ENCODE peak calls at places on chromosome 3, in six cellular contexts. G is colonic mucosa, P is mammary epithelial cell, I is GM23338, K is HL-60, H is neuronal stem cell. V is an unnamed sample.

GRCh38 chr3:168024537-168024941 is 71.2 kb downstream of the GOLIM4 start:
- DNase-seq in G (no peak), H (no peak), P (peak), K (peak), I (no peak), V (no peak)

GRCh38 chr3:112908252-112908651 is 61.6 kb upstream of the CD200R1L start:
- DNase-seq in I (no peak), K (no peak), G (no peak), H (no peak), P (no peak), V (no peak)

GRCh38 chr3:9945358-9945757 is 6.8 kb downstream of the PRRT3 start:
- DNase-seq in K (no peak), H (no peak), G (no peak), P (no peak), I (no peak), V (no peak)

GRCh38 chr3:45890405-45890804 is 4.1 kb downstream of the CCR9 start:
- DNase-seq in G (peak), K (no peak), I (no peak), P (no peak), H (no peak), V (no peak)

GRCh38 chr3:72571052-72571451 is 277.2 kb downstream of the SHQ1 start:
- DNase-seq in G (no peak), I (no peak), P (no peak), K (no peak), H (no peak), V (no peak)

GRCh38 chr3:9395570-9396300 is 1.7 kb upstream of the SETD5 start:
- DNase-seq in P (peak), G (no peak), K (no peak), I (no peak), H (no peak), V (no peak)

GRCh38 chr3:81799403-81799802 is 38.0 kb upstream of the GBE1 start:
- DNase-seq in P (no peak), I (peak), K (no peak), G (no peak), H (no peak), V (no peak)

GRCh38 chr3:159637895-159638542 is 350.6 kb upstream of the IL12A start:
- DNase-seq in G (no peak), K (no peak), I (no peak), H (no peak), P (no peak), V (no peak)

GRCh38 chr3:46922871-46923558 is 45.5 kb downstream of the PTH1R start:
- DNase-seq in H (no peak), K (no peak), P (no peak), G (no peak), I (no peak), V (no peak)

GRCh38 chr3:25084016-25084415 is 344.0 kb upstream of the RARB start:
- DNase-seq in H (no peak), G (no peak), K (no peak), P (no peak), I (no peak), V (no peak)

GRCh38 chr3:14369675-14370669 is 32.4 kb upstream of the SLC6A6 start:
- DNase-seq in K (no peak), P (peak), I (peak), H (no peak), G (peak), V (no peak)

GRCh38 chr3:14372587-14372986 is 29.8 kb upstream of the SLC6A6 start:
- DNase-seq in P (no peak), H (no peak), K (no peak), G (no peak), I (no peak), V (no peak)

GRCh38 chr3:14373753-14374376 is 28.5 kb upstream of the SLC6A6 start:
- DNase-seq in I (no peak), K (no peak), H (no peak), P (no peak), G (no peak), V (no peak)

GRCh38 chr3:14370719-14371572 is 31.5 kb upstream of the SLC6A6 start:
- DNase-seq in H (no peak), K (no peak), P (peak), G (no peak), I (no peak), V (no peak)

GRCh38 chr3:14371573-14372474 is 30.6 kb upstream of the SLC6A6 start:
- DNase-seq in H (no peak), I (no peak), P (peak), G (peak), K (peak), V (no peak)
- H3K27ac ChIP-seq in H (no peak), I (no peak), P (no peak), G (no peak), K (peak), V (no peak)

DNA sequence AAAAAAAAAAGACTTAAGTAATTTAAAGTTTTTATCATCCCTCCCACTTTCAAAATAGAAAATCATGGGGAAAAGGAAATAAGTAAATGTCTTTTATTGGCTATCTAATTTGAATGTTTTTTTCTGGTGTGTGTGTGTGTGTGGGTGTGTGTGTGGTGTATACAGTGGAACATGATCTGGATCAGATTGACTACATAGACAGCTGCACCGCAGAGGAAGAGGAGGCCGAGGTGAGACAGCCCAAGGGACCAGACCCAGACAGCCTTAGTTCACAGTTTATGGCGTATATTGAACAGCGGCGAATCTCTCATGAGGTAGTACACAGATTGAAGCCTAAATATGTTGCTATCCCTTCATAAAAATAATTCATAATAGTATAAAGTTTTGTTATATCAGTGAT is 44.5 kb downstream of the LRCH3 start:
- DNase-seq in I (no peak), P (no peak), G (no peak), K (no peak), H (no peak), V (no peak)
- H3K27ac ChIP-seq in I (no peak), P (no peak), G (no peak), K (no peak), H (no peak), V (no peak)

GRCh38 chr3:185332026-185332735 is 30.8 kb upstream of the MAP3K13 start:
- DNase-seq in H (no peak), G (no peak), P (peak), I (no peak), K (peak), V (no peak)
- H3K27ac ChIP-seq in H (no peak), G (peak), P (peak), I (no peak), K (peak), V (no peak)

GRCh38 chr3:149816326-149816725 is 3.3 kb downstream of the RNF13 start:
- DNase-seq in K (no peak), P (no peak), H (no peak), G (no peak), I (no peak), V (no peak)
- H3K27ac ChIP-seq in K (peak), P (peak), H (no peak), G (peak), I (no peak), V (peak)

GRCh38 chr3:43905157-43905556 is 214.4 kb downstream of the ABHD5 start:
- DNase-seq in G (no peak), K (no peak), I (no peak), P (no peak), H (no peak), V (no peak)

GRCh38 chr3:43910750-43911149 is 220.0 kb downstream of the ABHD5 start:
- DNase-seq in G (no peak), H (no peak), P (no peak), I (no peak), K (no peak), V (no peak)

GRCh38 chr3:43907508-43907858 is 216.7 kb downstream of the ABHD5 start:
- DNase-seq in P (no peak), I (no peak), G (no peak), H (no peak), K (peak), V (no peak)

GRCh38 chr3:43909149-43909548 is 218.4 kb downstream of the ABHD5 start:
- DNase-seq in I (no peak), K (no peak), H (no peak), G (no peak), P (no peak), V (no peak)

DNA sequence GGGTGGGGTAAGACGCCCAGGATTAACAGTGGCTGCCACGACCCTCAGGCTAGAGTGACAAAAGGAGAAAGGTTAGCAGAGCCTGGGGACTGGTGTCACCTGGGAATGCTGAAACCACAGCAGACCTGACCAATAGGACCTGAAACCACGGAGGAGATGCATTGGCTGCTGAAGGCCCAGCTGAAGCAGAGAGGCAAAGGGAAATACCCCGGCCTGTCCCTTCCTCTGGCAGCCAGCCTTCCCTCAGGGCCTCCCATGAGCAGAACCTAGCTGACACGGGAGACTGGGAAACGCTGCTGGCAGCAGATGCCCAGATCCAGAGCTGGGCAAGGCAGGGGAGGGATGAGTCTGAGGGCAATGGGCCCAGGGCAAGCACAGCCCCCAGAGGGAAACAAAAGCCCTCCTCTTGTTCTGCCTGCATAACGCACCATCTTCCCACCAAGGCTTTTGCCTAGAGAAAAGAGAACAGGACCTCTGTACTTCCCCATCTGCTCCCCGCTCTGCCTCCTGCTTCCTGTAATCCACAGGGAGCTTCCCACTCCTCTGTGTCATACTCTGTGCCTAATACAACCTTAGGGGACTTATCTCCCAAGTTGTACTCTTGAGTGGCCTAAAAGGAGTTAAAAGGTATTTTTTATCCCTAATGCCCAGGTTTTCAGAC is 216.2 kb downstream of the ABHD5 start:
- DNase-seq in P (no peak), I (no peak), G (no peak), K (no peak), H (no peak), V (no peak)
- H3K27ac ChIP-seq in P (no peak), I (no peak), G (no peak), K (no peak), H (no peak), V (no peak)

DNA sequence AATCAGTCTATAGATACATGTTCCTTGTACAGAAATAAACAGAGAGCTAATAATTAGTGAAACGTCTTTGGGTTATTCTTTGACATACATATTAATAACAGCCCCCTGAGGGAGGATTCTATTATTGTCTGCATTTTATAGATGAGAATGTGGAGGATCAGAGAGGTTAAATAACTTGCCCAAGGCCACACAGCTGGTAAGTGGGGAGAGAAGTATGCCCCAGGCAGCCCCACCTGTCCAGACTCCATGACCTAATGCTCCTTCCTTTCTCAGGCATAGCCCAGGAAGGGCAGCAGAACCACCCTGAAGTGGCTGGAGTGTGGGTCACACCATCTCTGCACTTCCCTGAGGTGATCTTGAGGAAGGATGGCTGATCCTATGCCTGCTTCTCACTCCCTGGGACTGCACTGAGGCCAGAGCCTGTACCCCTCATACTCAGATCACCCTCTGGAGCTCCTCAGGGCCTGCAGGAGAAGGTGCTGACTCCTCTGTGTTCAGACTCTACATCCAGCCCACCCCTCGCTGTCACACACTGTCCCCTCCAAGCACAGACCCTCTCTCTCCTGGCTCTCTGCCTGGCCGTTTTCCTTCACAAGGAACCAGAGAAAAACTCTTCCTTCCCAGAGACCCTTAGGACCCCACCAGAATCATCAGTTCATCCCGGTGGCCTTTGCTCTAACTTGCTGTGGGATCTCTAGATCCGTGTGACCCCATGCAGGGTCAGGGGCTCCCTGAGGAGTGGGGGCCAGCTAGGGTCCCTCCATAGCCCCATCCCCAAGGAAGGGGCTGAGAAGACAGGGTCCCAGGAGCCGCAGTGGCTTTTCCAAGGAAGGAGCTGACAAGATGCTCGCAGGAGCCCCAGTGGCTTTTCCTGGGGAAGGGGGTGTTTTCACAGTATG is 4.4 kb upstream of the HHATL start:
- DNase-seq in P (no peak), I (no peak), G (no peak), K (no peak), H (no peak), V (no peak)
- H3K27ac ChIP-seq in P (no peak), I (no peak), G (no peak), K (no peak), H (no peak), V (peak)

GRCh38 chr3:101780661-101781060 is 1.6 kb downstream of the NXPE3 start:
- DNase-seq in G (no peak), H (no peak), K (no peak), I (peak), P (peak), V (no peak)
- H3K27ac ChIP-seq in G (no peak), H (no peak), K (no peak), I (no peak), P (no peak), V (peak)

DNA sequence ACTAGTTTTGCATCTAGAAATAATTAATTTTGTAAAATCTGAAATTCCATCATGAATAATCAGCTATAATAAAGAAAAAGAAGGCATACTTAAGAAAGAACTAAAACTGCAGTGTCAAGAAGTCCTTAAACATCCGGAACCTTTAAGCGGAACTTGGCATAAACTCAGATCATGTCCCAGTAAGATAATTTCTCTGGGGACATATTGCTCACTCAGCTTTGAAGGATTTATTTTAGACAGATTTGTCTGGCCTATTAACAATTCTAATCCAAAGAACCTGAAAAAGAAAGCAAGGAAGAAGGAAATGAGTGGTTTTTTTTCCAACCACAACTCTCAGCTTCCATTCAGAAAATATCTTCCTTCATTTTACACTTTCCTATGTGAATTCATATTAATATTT is 850.3 kb downstream of the ROBO1 start:
- DNase-seq in G (no peak), K (no peak), H (no peak), I (no peak), P (no peak), V (no peak)
- H3K27ac ChIP-seq in G (no peak), K (no peak), H (no peak), I (no peak), P (no peak), V (no peak)

V was measured in substantia nigra.